ENCODE peak calls at places on chromosomes 2 and 18, in nine cellular contexts. S is ovary; Z is T-helper 9 cell; I is stimulated activated CD8-positive, alpha-beta memory T cell treated with anti-CD3 and anti-CD28 coated beads, Interleukin-15, amount 100 ng/mL, for 24 hours; V is ELR; D is hippocampal formation; R is activated CD4-positive, alpha-beta T cell treated with anti-CD3 and anti-CD28 coated beads, Interleukin-2, amount 50 U/mL, for 1 hour; K is activated T-cell treated with anti-CD3 and anti-CD28 coated beads, Interleukin-2, amount 50 U/mL, for 72 hours; U is stimulated activated CD4-positive, alpha-beta T cell treated with anti-CD3 and anti-CD28 coated beads, Interleukin-4, amount 100 ng/mL, for 1 hour. J is an unnamed sample.

GRCh38 chr2:197461073-197461472 is 7.7 kb downstream of the COQ10B start:
- DNase-seq in Z (no peak), U (no peak), S (no peak), K (no peak), I (no peak), D (no peak), V (no peak), R (no peak), J (no peak)

GRCh38 chr2:30269771-30270145 is 38.4 kb downstream of the LBH start:
- DNase-seq in R (no peak), U (no peak), I (no peak), Z (no peak), V (no peak), K (no peak), S (no peak), D (no peak), J (no peak)

GRCh38 chr2:100213595-100213994 is 71.2 kb upstream of the AFF3 start:
- DNase-seq in I (no peak), V (no peak), R (no peak), K (no peak), S (no peak), D (no peak), Z (no peak), U (no peak), J (peak)

GRCh38 chr2:179440642-179441251 is 176.1 kb upstream of the SESTD1 start:
- DNase-seq in S (no peak), V (peak), D (peak), R (no peak), I (no peak), K (no peak), Z (no peak), U (no peak), J (no peak)

GRCh38 chr2:230687498-230687897 is 25.1 kb upstream of the CAB39 start:
- DNase-seq in S (no peak), D (no peak), V (peak), R (no peak), Z (no peak), I (no peak), U (no peak), K (no peak), J (no peak)

GRCh38 chr2:128812183-128812940 is 493.7 kb upstream of the HS6ST1 start:
- DNase-seq in V (no peak), U (no peak), S (no peak), Z (no peak), D (no peak), R (no peak), I (no peak), K (no peak), J (no peak)

GRCh38 chr18:62957885-62958472 is 242.6 kb downstream of the PHLPP1 start:
- DNase-seq in U (peak), I (no peak), V (peak), K (peak), S (no peak), R (peak), D (no peak), Z (peak), J (peak)

GRCh38 chr18:31741096-31741735 is 19.5 kb downstream of the SLC25A52 start:
- DNase-seq in D (peak), V (peak), Z (peak), S (peak), R (peak), K (peak), U (peak), I (no peak), J (no peak)

GRCh38 chr2:221915926-221916325 is 343.8 kb upstream of the EPHA4 start:
- DNase-seq in I (no peak), R (no peak), U (no peak), V (no peak), S (no peak), D (no peak), Z (no peak), K (no peak), J (no peak)

GRCh38 chr2:99374747-99375146 is 37.6 kb downstream of the EIF5B start:
- DNase-seq in V (no peak), S (no peak), K (no peak), Z (no peak), I (no peak), U (no peak), D (no peak), R (no peak), J (no peak)

GRCh38 chr2:182426082-182426914 is 538 bp downstream of the PDE1A start:
- DNase-seq in K (no peak), S (no peak), Z (no peak), R (no peak), I (no peak), V (no peak), U (no peak), D (no peak), J (peak)

GRCh38 chr2:46942143-46942526 is 26.5 kb upstream of the MCFD2 start:
- DNase-seq in R (peak), V (peak), U (peak), D (no peak), S (peak), Z (peak), I (peak), K (peak), J (peak)

GRCh38 chr18:74529811-74530583 is 4.3 kb upstream of the CNDP1 start:
- DNase-seq in K (no peak), V (no peak), U (no peak), Z (no peak), D (no peak), S (no peak), I (no peak), R (no peak), J (no peak)

GRCh38 chr18:63439334-63439733 is 17.1 kb upstream of the VPS4B start:
- DNase-seq in I (no peak), S (peak), D (peak), Z (peak), K (peak), V (peak), R (peak), U (peak), J (no peak)

GRCh38 chr18:79567481-79568147 is 112.0 kb upstream of the CTDP1 start:
- DNase-seq in S (no peak), K (no peak), R (no peak), V (peak), D (no peak), U (no peak), Z (no peak), I (no peak), J (peak)

GRCh38 chr2:236959876-236960275 is 125.8 kb upstream of the COPS8 start:
- DNase-seq in K (no peak), D (no peak), R (no peak), V (no peak), Z (no peak), S (peak), I (no peak), U (no peak), J (no peak)

GRCh38 chr18:62179213-62179612 is 7.6 kb downstream of the PIGN start:
- DNase-seq in K (no peak), I (no peak), V (no peak), R (no peak), S (no peak), Z (no peak), D (no peak), U (no peak), J (no peak)

GRCh38 chr2:212158081-212158480 is 380.5 kb downstream of the ERBB4 start:
- DNase-seq in Z (no peak), I (no peak), D (no peak), U (no peak), K (no peak), R (no peak), S (no peak), V (no peak), J (no peak)